ENCODE peak calls at places on chromosome 4, in eight cellular contexts. K is mesenchymal stem cell, Q is head of caudate nucleus, N is renal cortical epithelial cell, O is uterus, A is cardiac muscle cell, W is NCI-H1092 treated with DMSO at 0.1 percent for 48 hours, L is endothelial cell. X is an unnamed sample.
A peak's percentile ranks its signal among the peaks of the same experiment; 100 is the strongest.

GRCh38 chr4:164614999-164615398 is 138.9 kb upstream of the SMIM31 start:
- DNase-seq in K (no peak), Q (no peak), N (no peak), O (no peak), A (no peak), W (no peak), L (no peak), X (no peak)

GRCh38 chr4:52752921-52753320 is 1.7 kb upstream of the ERVMER34-1 start:
- DNase-seq in K (peak; percentile 9), Q (no peak), N (no peak), O (no peak), A (no peak), W (no peak), L (no peak), X (no peak)

GRCh38 chr4:15233626-15234025 is 194.2 kb upstream of the C1QTNF7 start:
- DNase-seq in K (no peak), Q (no peak), N (no peak), O (no peak), A (no peak), W (no peak), L (no peak), X (no peak)

GRCh38 chr4:104868942-104869341 is 277.7 kb upstream of the TET2 start:
- DNase-seq in K (no peak), Q (no peak), N (no peak), O (no peak), A (no peak), W (no peak), L (no peak), X (no peak)

GRCh38 chr4:13403833-13404232 is 80.3 kb downstream of the RAB28 start:
- DNase-seq in K (no peak), Q (no peak), N (no peak), O (no peak), A (no peak), W (no peak), L (no peak), X (no peak)

GRCh38 chr4:186953601-186954260 is 230.1 kb upstream of the FAT1 start:
- DNase-seq in K (no peak), Q (no peak), N (no peak), O (no peak), A (no peak), W (no peak), L (no peak), X (no peak)

GRCh38 chr4:147192679-147193078 is 247.0 kb upstream of the TTC29 start:
- DNase-seq in K (no peak), Q (no peak), N (no peak), O (no peak), A (no peak), W (no peak), L (no peak), X (no peak)

GRCh38 chr4:41430796-41431195 is 107.2 kb upstream of the LIMCH1 start:
- DNase-seq in K (no peak), Q (no peak), N (no peak), O (no peak), A (no peak), W (no peak), L (no peak), X (no peak)

GRCh38 chr4:80461412-80461811 is 125.9 kb downstream of the CFAP299 start:
- DNase-seq in K (no peak), Q (no peak), N (peak; percentile 21), O (no peak), A (no peak), W (no peak), L (no peak), X (no peak)

GRCh38 chr4:140906984-140907962 is 151.1 kb upstream of the TBC1D9 start:
- DNase-seq in K (no peak), Q (no peak), N (no peak), O (no peak), A (peak; percentile 21), W (no peak), L (no peak), X (no peak)

GRCh38 chr4:88522702-88523324 is 763 bp downstream of the PYURF start:
- DNase-seq in K (peak; percentile 60), Q (no peak), N (peak; percentile 23), O (peak; percentile 30), A (peak; percentile 41), W (peak; percentile 12), L (peak; percentile 15), X (no peak)

GRCh38 chr4:183200453-183200852 is 101.4 kb downstream of the WWC2 start:
- DNase-seq in K (peak; percentile 56), Q (no peak), N (peak; percentile 88), O (peak; percentile 25), A (no peak), W (no peak), L (no peak), X (no peak)

GRCh38 chr4:184671101-184671500 is 21.6 kb downstream of the PRIMPOL start:
- DNase-seq in K (no peak), Q (no peak), N (no peak), O (no peak), A (no peak), W (no peak), L (no peak), X (no peak)

GRCh38 chr4:86587016-86587713 is 7.0 kb upstream of the PTPN13 start:
- DNase-seq in K (no peak), Q (no peak), N (no peak), O (no peak), A (no peak), W (no peak), L (no peak), X (no peak)

GRCh38 chr4:22877653-22878052 is 184.9 kb downstream of the GBA3 start:
- DNase-seq in K (no peak), Q (no peak), N (no peak), O (no peak), A (no peak), W (no peak), L (no peak), X (peak; percentile 18)

GRCh38 chr4:152021788-152022438 is 261.1 kb upstream of the GATB start:
- DNase-seq in K (no peak), Q (peak; percentile 83), N (no peak), O (no peak), A (no peak), W (no peak), L (no peak), X (no peak)

GRCh38 chr4:27176400-27176799 is 315.8 kb downstream of the STIM2 start:
- DNase-seq in K (peak; percentile 15), Q (no peak), N (peak; percentile 54), O (no peak), A (peak; percentile 42), W (peak; percentile 67), L (peak; percentile 38), X (peak; percentile 38)

GRCh38 chr4:151644625-151645024 is 116.2 kb downstream of the GATB start:
- DNase-seq in K (peak; percentile 18), Q (no peak), N (no peak), O (no peak), A (peak; percentile 71), W (peak; percentile 17), L (peak; percentile 71), X (no peak)

GRCh38 chr4:67762091-67762490 is 7.9 kb upstream of the GNRHR start:
- DNase-seq in K (peak; percentile 49), Q (no peak), N (peak; percentile 15), O (no peak), A (no peak), W (no peak), L (no peak), X (no peak)

GRCh38 chr4:212438-213174 is 88.3 kb downstream of the ZNF718 start:
- DNase-seq in K (peak; percentile 89), Q (peak; percentile 76), N (peak; percentile 77), O (peak; percentile 75), A (peak; percentile 87), W (no peak), L (peak; percentile 82), X (no peak)

GRCh38 chr4:74072739-74073138 is 26.3 kb downstream of the CXCL2 start:
- DNase-seq in K (no peak), Q (no peak), N (no peak), O (no peak), A (no peak), W (no peak), L (no peak), X (no peak)

GRCh38 chr4:110130578-110131358 is 67.6 kb downstream of the ELOVL6 start:
- DNase-seq in K (no peak), Q (no peak), N (no peak), O (no peak), A (no peak), W (no peak), L (no peak), X (no peak)

GRCh38 chr4:176569301-176569700 is 223.4 kb downstream of the VEGFC start:
- DNase-seq in K (no peak), Q (no peak), N (no peak), O (no peak), A (no peak), W (no peak), L (no peak), X (no peak)

GRCh38 chr4:154366956-154367355 is 124.6 kb downstream of the DCHS2 start:
- DNase-seq in K (no peak), Q (no peak), N (peak; percentile 19), O (no peak), A (no peak), W (no peak), L (no peak), X (no peak)

GRCh38 chr4:154132406-154132805 is 343.5 kb upstream of the SFRP2 start:
- DNase-seq in K (no peak), Q (no peak), N (no peak), O (no peak), A (no peak), W (no peak), L (no peak), X (no peak)

GRCh38 chr4:54498661-54499111 is 159.1 kb upstream of the KIT start:
- DNase-seq in K (peak; percentile 47), Q (no peak), N (peak; percentile 75), O (no peak), A (no peak), W (no peak), L (no peak), X (no peak)

GRCh38 chr4:127355738-127356137 is 277.0 kb upstream of the INTU start:
- DNase-seq in K (no peak), Q (no peak), N (no peak), O (no peak), A (no peak), W (no peak), L (no peak), X (peak; percentile 57)

GRCh38 chr4:110982486-110982885 is 359.6 kb upstream of the PITX2 start:
- DNase-seq in K (no peak), Q (no peak), N (peak; percentile 85), O (no peak), A (no peak), W (no peak), L (no peak), X (no peak)

GRCh38 chr4:150315691-150316090 is 237.4 kb downstream of the DCLK2 start:
- DNase-seq in K (no peak), Q (no peak), N (no peak), O (no peak), A (no peak), W (no peak), L (no peak), X (peak; percentile 74)

GRCh38 chr4:96164814-96165351 is 325.0 kb downstream of the PDHA2 start:
- DNase-seq in K (peak; percentile 54), Q (no peak), N (peak; percentile 88), O (no peak), A (no peak), W (no peak), L (no peak), X (no peak)

GRCh38 chr4:170014359-170015008 is 11.7 kb downstream of the MFAP3L start:
- DNase-seq in K (no peak), Q (peak; percentile 50), N (peak; percentile 37), O (peak; percentile 85), A (no peak), W (no peak), L (no peak), X (no peak)

GRCh38 chr4:56844817-56845580 is 23.5 kb upstream of the SPINK2 start:
- DNase-seq in K (no peak), Q (no peak), N (no peak), O (no peak), A (no peak), W (no peak), L (no peak), X (no peak)

GRCh38 chr4:54566608-54567007 is 91.1 kb upstream of the KIT start:
- DNase-seq in K (no peak), Q (no peak), N (no peak), O (no peak), A (no peak), W (no peak), L (no peak), X (no peak)

GRCh38 chr4:128450326-128451120 is 162.9 kb upstream of the PGRMC2 start:
- DNase-seq in K (no peak), Q (no peak), N (no peak), O (no peak), A (no peak), W (no peak), L (no peak), X (no peak)

X was measured in NCI-H446 treated with DMSO at 0.1 percent for 48 hours.